ENCODE peak calls at places on chromosomes 5 and 9, in six cellular contexts. K, E, V, Y, B and N are unnamed samples.

GRCh38 chr5:10461041-10461440 is 19.4 kb downstream of the ROPN1L start:
- DNase-seq in K (no peak), E (no peak), Y (no peak), B (no peak), V (no peak), N (no peak)

GRCh38 chr5:129137637-129138036 is 43.1 kb downstream of the ISOC1 start:
- DNase-seq in V (no peak), B (no peak), E (no peak), K (no peak), Y (no peak), N (no peak)

GRCh38 chr9:134055981-134056461 is 11.8 kb downstream of the BRD3 start:
- DNase-seq in B (peak; percentile 72), Y (peak; percentile 90), K (peak; percentile 83), E (peak; percentile 50), V (peak; percentile 83), N (peak; percentile 72)

GRCh38 chr9:23011669-23012068 is 565.0 kb downstream of the DMRTA1 start:
- DNase-seq in V (no peak), B (no peak), Y (no peak), K (no peak), E (no peak), N (no peak)

GRCh38 chr9:71768388-71769174 is at the start of gene CEMIP2:
- DNase-seq in B (peak; percentile 88), Y (peak; percentile 94), K (peak; percentile 92), V (peak; percentile 92), E (peak; percentile 88), N (peak; percentile 92)

GRCh38 chr5:125058185-125058826 is 311.9 kb upstream of the ZNF608 start:
- DNase-seq in B (no peak), Y (no peak), E (no peak), V (no peak), K (no peak), N (no peak)

GRCh38 chr9:113621309-113621791 is 157.8 kb downstream of the RGS3 start:
- DNase-seq in K (peak; percentile 48), Y (no peak), E (peak; percentile 72), B (no peak), V (no peak), N (no peak)

GRCh38 chr9:27771803-27772545 is 198.7 kb upstream of the C9orf72 start:
- DNase-seq in Y (no peak), B (no peak), K (no peak), E (no peak), V (no peak), N (no peak)

GRCh38 chr9:750264-750967 is 91.1 kb upstream of the DMRT1 start:
- DNase-seq in B (no peak), E (no peak), V (no peak), Y (no peak), K (no peak), N (no peak)

GRCh38 chr5:76585783-76586217 is 37.4 kb downstream of the F2RL2 start:
- DNase-seq in B (no peak), E (no peak), K (no peak), V (no peak), Y (no peak), N (no peak)

GRCh38 chr5:76580983-76581382 is 42.2 kb downstream of the F2RL2 start:
- DNase-seq in Y (no peak), B (no peak), V (no peak), K (no peak), E (no peak), N (no peak)

GRCh38 chr5:76583163-76584047 is 39.8 kb downstream of the F2RL2 start:
- DNase-seq in V (no peak), K (no peak), E (no peak), Y (no peak), B (no peak), N (no peak)

GRCh38 chr5:76579166-76579765 is 43.9 kb downstream of the F2RL2 start:
- DNase-seq in E (no peak), Y (no peak), K (no peak), B (no peak), V (no peak), N (no peak)

DNA sequence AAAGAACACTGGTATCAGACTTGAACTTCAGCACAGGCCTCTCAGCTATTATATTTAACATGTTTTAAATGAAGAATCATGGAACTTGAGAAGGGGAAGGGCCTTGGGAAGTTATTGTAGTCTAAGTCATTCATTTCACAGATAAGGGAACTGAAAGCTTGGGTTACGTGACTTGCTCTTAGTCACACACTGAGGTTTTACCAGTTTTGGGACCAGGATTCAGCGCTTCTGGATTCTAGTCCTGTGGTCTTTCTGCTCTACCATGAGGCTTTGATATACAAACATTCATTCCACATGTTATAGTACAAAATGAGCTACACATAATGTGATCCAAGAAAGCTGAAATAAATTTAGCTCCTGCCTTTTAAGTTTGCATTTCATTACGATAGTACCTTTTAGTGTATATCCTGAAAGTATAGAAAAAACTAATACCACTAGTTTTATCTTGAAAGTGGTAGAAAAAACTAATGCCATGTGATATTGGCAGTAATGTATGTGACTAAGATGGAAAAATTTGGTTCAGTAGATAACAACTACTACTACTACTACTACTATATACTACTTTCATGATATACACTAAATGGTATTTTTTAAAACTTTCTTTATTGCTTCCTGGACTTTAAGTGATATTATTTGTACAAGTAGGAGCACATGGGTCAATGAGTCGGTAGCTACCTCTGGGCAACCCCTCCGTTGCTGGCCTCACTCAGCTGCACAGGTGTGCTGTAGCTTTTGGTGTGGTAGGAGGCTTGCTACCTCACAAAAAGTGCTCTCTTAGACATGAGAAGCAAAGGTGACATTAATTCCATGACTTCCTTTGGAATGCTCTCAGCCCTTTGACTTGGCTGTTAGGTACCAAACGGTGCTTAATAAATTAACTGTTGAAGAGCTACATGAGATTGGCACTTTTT is 40.7 kb downstream of the F2RL2 start:
- DNase-seq in V (no peak), K (no peak), B (no peak), Y (no peak), E (no peak), N (peak; percentile 28)
- H3K4me3 ChIP-seq in V (no peak overlapping the region), K (no peak overlapping the region), B (no peak overlapping the region), Y (no peak overlapping the region), E (no peak overlapping the region), N (no peak overlapping the region)

GRCh38 chr5:43635374-43635773 is 32.4 kb downstream of the NNT start:
- DNase-seq in K (no peak), B (no peak), V (no peak), Y (no peak), E (no peak), N (no peak)
- H3K36me3 ChIP-seq in K (no peaks in the 10 kb centered on the region), B (no peaks in the 10 kb centered on the region), V (no peaks in the 10 kb centered on the region), Y (peaks cover 16% of the 10 kb centered on the region), E (no peaks in the 10 kb centered on the region), N (no peaks in the 10 kb centered on the region)

GRCh38 chr9:111037744-111038335 is 430 bp downstream of the LPAR1 start:
- DNase-seq in Y (peak; percentile 57), E (no peak), V (no peak), B (peak; percentile 49), K (peak; percentile 56), N (peak; percentile 68)

GRCh38 chr9:111039203-111039907 is 1.1 kb upstream of the LPAR1 start:
- DNase-seq in Y (no peak), B (peak; percentile 19), V (no peak), K (peak; percentile 43), E (no peak), N (peak; percentile 66)

GRCh38 chr9:111040494-111040893 is 2.2 kb upstream of the LPAR1 start:
- DNase-seq in K (no peak), E (no peak), V (no peak), Y (no peak), B (no peak), N (no peak)

GRCh38 chr9:111036946-111037743 is 1.1 kb downstream of the LPAR1 start:
- DNase-seq in Y (no peak), E (peak; percentile 25), K (no peak), V (no peak), B (no peak), N (peak; percentile 50)

DNA sequence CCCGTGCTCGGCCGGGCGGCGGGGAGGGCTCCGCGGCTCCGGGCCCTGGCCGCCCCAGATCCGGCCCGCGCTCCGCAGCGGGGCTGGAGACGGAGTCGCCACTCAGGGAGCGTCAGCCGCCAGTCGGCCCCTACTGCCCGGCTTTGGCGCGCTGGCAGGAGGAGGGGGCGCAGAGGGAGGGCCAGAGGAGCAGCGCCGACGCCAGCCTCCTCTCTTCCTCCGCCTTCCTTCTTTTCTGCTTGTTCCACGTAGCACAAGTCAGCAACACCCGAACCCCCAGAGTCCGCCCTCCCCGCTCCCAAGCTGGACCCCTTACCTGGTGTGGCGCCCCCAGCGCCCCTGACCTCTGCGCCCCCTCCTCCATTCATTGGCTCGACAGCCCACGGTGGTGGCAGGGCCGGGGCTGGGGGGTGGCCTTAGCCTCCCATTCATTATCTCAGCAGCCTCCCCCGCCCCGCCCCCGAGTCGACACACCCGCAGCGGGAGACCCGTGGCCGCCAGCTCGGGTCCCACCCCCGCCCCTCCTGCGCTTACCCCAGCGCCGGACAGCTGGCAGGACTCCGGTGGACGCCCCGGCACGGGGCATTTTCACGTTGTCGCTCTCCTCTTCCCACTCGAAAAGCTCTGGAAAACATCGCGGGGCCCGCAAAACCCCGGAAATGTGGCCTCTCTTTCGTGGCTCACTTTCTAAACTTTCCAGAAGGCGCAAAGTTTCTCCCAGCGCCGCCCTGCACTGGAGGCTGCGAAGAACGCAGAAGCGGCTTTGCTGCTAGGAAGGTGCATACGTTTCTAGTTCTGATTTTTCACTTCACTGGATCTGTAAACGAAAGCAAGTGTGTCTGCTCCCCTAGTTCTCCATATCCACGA is at the start of gene LPAR1:
- DNase-seq in V (peak; percentile 46), Y (peak; percentile 63), B (peak; percentile 68), E (peak; percentile 39), K (peak; percentile 60), N (peak; percentile 82)
- H3K4me3 ChIP-seq in V (peak within 1 kb of the TSS; percentile 34), Y (peak within 1 kb of the TSS; percentile 69), B (peak within 1 kb of the TSS; percentile 57), E (peak within 1 kb of the TSS; percentile 47), K (peak within 1 kb of the TSS; percentile 44), N (peak within 1 kb of the TSS; percentile 65)

GRCh38 chr5:136058972-136059354 is 30.2 kb downstream of the TGFBI start:
- DNase-seq in V (no peak), K (no peak), B (no peak), E (no peak), Y (no peak), N (no peak)
- H3K36me3 ChIP-seq in V (peaks cover 6% of the 10 kb centered on the region), K (no peaks in the 10 kb centered on the region), B (no peaks in the 10 kb centered on the region), E (no peaks in the 10 kb centered on the region), Y (peaks cover 65% of the 10 kb centered on the region), N (no peaks in the 10 kb centered on the region)

GRCh38 chr5:66596791-66597757 is 881 bp downstream of the MAST4 start:
- DNase-seq in Y (peak; percentile 59), V (peak; percentile 52), B (peak; percentile 62), E (peak; percentile 40), K (peak; percentile 52), N (peak; percentile 53)
- H3K4me3 ChIP-seq in Y (peak overlapping the region; percentile 78), V (peak overlapping the region; percentile 63), B (peak overlapping the region; percentile 71), E (peak overlapping the region; percentile 30), K (peak overlapping the region; percentile 33), N (peak overlapping the region; percentile 17)